ENCODE peak calls at places on chromosomes 1 and 21, in six cellular contexts. One of them, this sample, is unnamed.

GRCh38 chr1:183773456-183773855 is 31.5 kb upstream of the RGL1 start:
- DNase-seq in stimulated activated CD8-positive, alpha-beta memory T cell treated with anti-CD3 and anti-CD28 coated beads, Interleukin-4, amount 100 ng/mL, for 4 hours: no peak
- DNase-seq in uterus: no peak
- DNase-seq in neural progenitor cell: no peak
- DNase-seq in tibial artery: no peak
- DNase-seq in T-helper 2 cell: no peak
- DNase-seq in this sample: no peak

GRCh38 chr1:50123071-50123470 is 14.4 kb downstream of the ELAVL4 start:
- DNase-seq in stimulated activated CD8-positive, alpha-beta memory T cell treated with anti-CD3 and anti-CD28 coated beads, Interleukin-4, amount 100 ng/mL, for 4 hours: no peak
- DNase-seq in uterus: no peak
- DNase-seq in neural progenitor cell: no peak
- DNase-seq in tibial artery: no peak
- DNase-seq in T-helper 2 cell: no peak
- DNase-seq in this sample: no peak

GRCh38 chr1:204979891-204980649 is 62.9 kb upstream of the CNTN2 start:
- DNase-seq in stimulated activated CD8-positive, alpha-beta memory T cell treated with anti-CD3 and anti-CD28 coated beads, Interleukin-4, amount 100 ng/mL, for 4 hours: no peak
- DNase-seq in uterus: no peak
- DNase-seq in neural progenitor cell: no peak
- DNase-seq in tibial artery: no peak
- DNase-seq in T-helper 2 cell: no peak
- DNase-seq in this sample: no peak

GRCh38 chr1:110011527-110012041 is 22.8 kb upstream of the STRIP1 start:
- DNase-seq in stimulated activated CD8-positive, alpha-beta memory T cell treated with anti-CD3 and anti-CD28 coated beads, Interleukin-4, amount 100 ng/mL, for 4 hours: no peak
- DNase-seq in uterus: no peak
- DNase-seq in neural progenitor cell: peak
- DNase-seq in tibial artery: no peak
- DNase-seq in T-helper 2 cell: peak
- DNase-seq in this sample: no peak

GRCh38 chr1:229408458-229409037 is 25.3 kb downstream of the ACTA1 start:
- DNase-seq in stimulated activated CD8-positive, alpha-beta memory T cell treated with anti-CD3 and anti-CD28 coated beads, Interleukin-4, amount 100 ng/mL, for 4 hours: no peak
- DNase-seq in uterus: no peak
- DNase-seq in neural progenitor cell: peak
- DNase-seq in tibial artery: no peak
- DNase-seq in T-helper 2 cell: no peak
- DNase-seq in this sample: no peak

GRCh38 chr1:233341117-233341516 is 13.6 kb downstream of the MAP3K21 start:
- DNase-seq in stimulated activated CD8-positive, alpha-beta memory T cell treated with anti-CD3 and anti-CD28 coated beads, Interleukin-4, amount 100 ng/mL, for 4 hours: no peak
- DNase-seq in uterus: no peak
- DNase-seq in neural progenitor cell: no peak
- DNase-seq in tibial artery: no peak
- DNase-seq in T-helper 2 cell: no peak
- DNase-seq in this sample: no peak

GRCh38 chr1:208577381-208577905 is 333.3 kb upstream of the PLXNA2 start:
- DNase-seq in stimulated activated CD8-positive, alpha-beta memory T cell treated with anti-CD3 and anti-CD28 coated beads, Interleukin-4, amount 100 ng/mL, for 4 hours: no peak
- DNase-seq in uterus: no peak
- DNase-seq in neural progenitor cell: no peak
- DNase-seq in tibial artery: no peak
- DNase-seq in T-helper 2 cell: no peak
- DNase-seq in this sample: no peak

GRCh38 chr1:165854101-165854845 is 26.9 kb downstream of the UCK2 start:
- DNase-seq in stimulated activated CD8-positive, alpha-beta memory T cell treated with anti-CD3 and anti-CD28 coated beads, Interleukin-4, amount 100 ng/mL, for 4 hours: no peak
- DNase-seq in uterus: no peak
- DNase-seq in neural progenitor cell: peak
- DNase-seq in tibial artery: no peak
- DNase-seq in T-helper 2 cell: no peak
- DNase-seq in this sample: no peak

GRCh38 chr1:11918779-11919519 is 7.3 kb downstream of the KIAA2013 start:
- DNase-seq in stimulated activated CD8-positive, alpha-beta memory T cell treated with anti-CD3 and anti-CD28 coated beads, Interleukin-4, amount 100 ng/mL, for 4 hours: no peak
- DNase-seq in uterus: peak
- DNase-seq in neural progenitor cell: no peak
- DNase-seq in tibial artery: peak
- DNase-seq in T-helper 2 cell: no peak
- DNase-seq in this sample: peak

GRCh38 chr1:203544485-203544884 is 50.5 kb downstream of the OPTC start:
- DNase-seq in stimulated activated CD8-positive, alpha-beta memory T cell treated with anti-CD3 and anti-CD28 coated beads, Interleukin-4, amount 100 ng/mL, for 4 hours: no peak
- DNase-seq in uterus: peak
- DNase-seq in neural progenitor cell: no peak
- DNase-seq in tibial artery: no peak
- DNase-seq in T-helper 2 cell: no peak
- DNase-seq in this sample: no peak

GRCh38 chr1:149927056-149927534 is 508 bp downstream of the SF3B4 start:
- DNase-seq in stimulated activated CD8-positive, alpha-beta memory T cell treated with anti-CD3 and anti-CD28 coated beads, Interleukin-4, amount 100 ng/mL, for 4 hours: no peak
- DNase-seq in uterus: no peak
- DNase-seq in neural progenitor cell: no peak
- DNase-seq in tibial artery: no peak
- DNase-seq in T-helper 2 cell: no peak
- DNase-seq in this sample: no peak

GRCh38 chr1:20151906-20152598 is 12.9 kb downstream of the PLA2G2F start:
- DNase-seq in stimulated activated CD8-positive, alpha-beta memory T cell treated with anti-CD3 and anti-CD28 coated beads, Interleukin-4, amount 100 ng/mL, for 4 hours: peak
- DNase-seq in uterus: peak
- DNase-seq in neural progenitor cell: peak
- DNase-seq in tibial artery: peak
- DNase-seq in T-helper 2 cell: peak
- DNase-seq in this sample: peak

GRCh38 chr1:197469620-197470210 is 201.7 kb downstream of the CRB1 start:
- DNase-seq in stimulated activated CD8-positive, alpha-beta memory T cell treated with anti-CD3 and anti-CD28 coated beads, Interleukin-4, amount 100 ng/mL, for 4 hours: no peak
- DNase-seq in uterus: no peak
- DNase-seq in neural progenitor cell: no peak
- DNase-seq in tibial artery: no peak
- DNase-seq in T-helper 2 cell: no peak
- DNase-seq in this sample: no peak

GRCh38 chr1:23417570-23417969 is 7.0 kb downstream of the TCEA3 start:
- DNase-seq in stimulated activated CD8-positive, alpha-beta memory T cell treated with anti-CD3 and anti-CD28 coated beads, Interleukin-4, amount 100 ng/mL, for 4 hours: no peak
- DNase-seq in uterus: no peak
- DNase-seq in neural progenitor cell: no peak
- DNase-seq in tibial artery: no peak
- DNase-seq in T-helper 2 cell: no peak
- DNase-seq in this sample: no peak

GRCh38 chr1:155160128-155160527 is 13.0 kb downstream of the KRTCAP2 start:
- DNase-seq in stimulated activated CD8-positive, alpha-beta memory T cell treated with anti-CD3 and anti-CD28 coated beads, Interleukin-4, amount 100 ng/mL, for 4 hours: no peak
- DNase-seq in uterus: no peak
- DNase-seq in neural progenitor cell: no peak
- DNase-seq in tibial artery: peak
- DNase-seq in T-helper 2 cell: no peak
- DNase-seq in this sample: no peak

GRCh38 chr21:43865471-43866181 is 603 bp downstream of the AGPAT3 start:
- DNase-seq in stimulated activated CD8-positive, alpha-beta memory T cell treated with anti-CD3 and anti-CD28 coated beads, Interleukin-4, amount 100 ng/mL, for 4 hours: peak
- DNase-seq in uterus: peak
- DNase-seq in neural progenitor cell: peak
- DNase-seq in tibial artery: peak
- DNase-seq in T-helper 2 cell: peak
- DNase-seq in this sample: no peak

GRCh38 chr21:39397651-39398385 is 47.8 kb downstream of the LCA5L start:
- DNase-seq in stimulated activated CD8-positive, alpha-beta memory T cell treated with anti-CD3 and anti-CD28 coated beads, Interleukin-4, amount 100 ng/mL, for 4 hours: no peak
- DNase-seq in uterus: no peak
- DNase-seq in neural progenitor cell: no peak
- DNase-seq in tibial artery: no peak
- DNase-seq in T-helper 2 cell: no peak
- DNase-seq in this sample: no peak

GRCh38 chr1:32773018-32773763 is 44.0 kb downstream of the YARS1 start:
- DNase-seq in stimulated activated CD8-positive, alpha-beta memory T cell treated with anti-CD3 and anti-CD28 coated beads, Interleukin-4, amount 100 ng/mL, for 4 hours: peak
- DNase-seq in uterus: peak
- DNase-seq in neural progenitor cell: peak
- DNase-seq in tibial artery: peak
- DNase-seq in T-helper 2 cell: peak
- DNase-seq in this sample: peak

GRCh38 chr1:117671781-117672501 is 66.1 kb downstream of the TENT5C start:
- DNase-seq in stimulated activated CD8-positive, alpha-beta memory T cell treated with anti-CD3 and anti-CD28 coated beads, Interleukin-4, amount 100 ng/mL, for 4 hours: no peak
- DNase-seq in uterus: peak
- DNase-seq in neural progenitor cell: peak
- DNase-seq in tibial artery: peak
- DNase-seq in T-helper 2 cell: no peak
- DNase-seq in this sample: no peak

GRCh38 chr21:45146801-45147200 is 72.4 kb downstream of the ADARB1 start:
- DNase-seq in stimulated activated CD8-positive, alpha-beta memory T cell treated with anti-CD3 and anti-CD28 coated beads, Interleukin-4, amount 100 ng/mL, for 4 hours: no peak
- DNase-seq in uterus: no peak
- DNase-seq in neural progenitor cell: no peak
- DNase-seq in tibial artery: no peak
- DNase-seq in T-helper 2 cell: no peak
- DNase-seq in this sample: no peak

GRCh38 chr1:171254859-171255258 is 6.6 kb downstream of the FMO1 start:
- DNase-seq in stimulated activated CD8-positive, alpha-beta memory T cell treated with anti-CD3 and anti-CD28 coated beads, Interleukin-4, amount 100 ng/mL, for 4 hours: no peak
- DNase-seq in uterus: no peak
- DNase-seq in neural progenitor cell: no peak
- DNase-seq in tibial artery: no peak
- DNase-seq in T-helper 2 cell: no peak
- DNase-seq in this sample: no peak

GRCh38 chr1:116333171-116334014 is 39.7 kb upstream of the ATP1A1 start:
- DNase-seq in stimulated activated CD8-positive, alpha-beta memory T cell treated with anti-CD3 and anti-CD28 coated beads, Interleukin-4, amount 100 ng/mL, for 4 hours: no peak
- DNase-seq in uterus: no peak
- DNase-seq in neural progenitor cell: no peak
- DNase-seq in tibial artery: no peak
- DNase-seq in T-helper 2 cell: no peak
- DNase-seq in this sample: no peak

GRCh38 chr1:177914603-177915002 is 55.3 kb downstream of the SEC16B start:
- DNase-seq in stimulated activated CD8-positive, alpha-beta memory T cell treated with anti-CD3 and anti-CD28 coated beads, Interleukin-4, amount 100 ng/mL, for 4 hours: no peak
- DNase-seq in uterus: no peak
- DNase-seq in neural progenitor cell: no peak
- DNase-seq in tibial artery: no peak
- DNase-seq in T-helper 2 cell: no peak
- DNase-seq in this sample: no peak

GRCh38 chr1:182552527-182552926 is 36.5 kb downstream of the RNASEL start:
- DNase-seq in stimulated activated CD8-positive, alpha-beta memory T cell treated with anti-CD3 and anti-CD28 coated beads, Interleukin-4, amount 100 ng/mL, for 4 hours: no peak
- DNase-seq in uterus: no peak
- DNase-seq in neural progenitor cell: no peak
- DNase-seq in tibial artery: no peak
- DNase-seq in T-helper 2 cell: no peak
- DNase-seq in this sample: no peak

GRCh38 chr1:246537441-246537840 is 28.6 kb downstream of the TFB2M start:
- DNase-seq in stimulated activated CD8-positive, alpha-beta memory T cell treated with anti-CD3 and anti-CD28 coated beads, Interleukin-4, amount 100 ng/mL, for 4 hours: no peak
- DNase-seq in uterus: no peak
- DNase-seq in neural progenitor cell: no peak
- DNase-seq in tibial artery: no peak
- DNase-seq in T-helper 2 cell: no peak
- DNase-seq in this sample: peak

GRCh38 chr21:43917515-43918384 is 52.7 kb downstream of the AGPAT3 start:
- DNase-seq in stimulated activated CD8-positive, alpha-beta memory T cell treated with anti-CD3 and anti-CD28 coated beads, Interleukin-4, amount 100 ng/mL, for 4 hours: no peak
- DNase-seq in uterus: no peak
- DNase-seq in neural progenitor cell: no peak
- DNase-seq in tibial artery: no peak
- DNase-seq in T-helper 2 cell: no peak
- DNase-seq in this sample: no peak

GRCh38 chr1:38730511-38731397 is 128.8 kb downstream of the RRAGC start:
- DNase-seq in stimulated activated CD8-positive, alpha-beta memory T cell treated with anti-CD3 and anti-CD28 coated beads, Interleukin-4, amount 100 ng/mL, for 4 hours: no peak
- DNase-seq in uterus: no peak
- DNase-seq in neural progenitor cell: no peak
- DNase-seq in tibial artery: no peak
- DNase-seq in T-helper 2 cell: no peak
- DNase-seq in this sample: no peak

GRCh38 chr1:84282780-84283333 is 18.7 kb upstream of the SAMD13 start:
- DNase-seq in stimulated activated CD8-positive, alpha-beta memory T cell treated with anti-CD3 and anti-CD28 coated beads, Interleukin-4, amount 100 ng/mL, for 4 hours: no peak
- DNase-seq in uterus: no peak
- DNase-seq in neural progenitor cell: no peak
- DNase-seq in tibial artery: no peak
- DNase-seq in T-helper 2 cell: no peak
- DNase-seq in this sample: no peak

GRCh38 chr1:54287821-54288220 is 87.9 kb downstream of the MRPL37 start:
- DNase-seq in stimulated activated CD8-positive, alpha-beta memory T cell treated with anti-CD3 and anti-CD28 coated beads, Interleukin-4, amount 100 ng/mL, for 4 hours: no peak
- DNase-seq in uterus: no peak
- DNase-seq in neural progenitor cell: no peak
- DNase-seq in tibial artery: peak
- DNase-seq in T-helper 2 cell: no peak
- DNase-seq in this sample: no peak

GRCh38 chr1:200129480-200129879 is 102.0 kb downstream of the NR5A2 start:
- DNase-seq in stimulated activated CD8-positive, alpha-beta memory T cell treated with anti-CD3 and anti-CD28 coated beads, Interleukin-4, amount 100 ng/mL, for 4 hours: no peak
- DNase-seq in uterus: no peak
- DNase-seq in neural progenitor cell: no peak
- DNase-seq in tibial artery: no peak
- DNase-seq in T-helper 2 cell: no peak
- DNase-seq in this sample: no peak

GRCh38 chr1:203462878-203463277 is 12.7 kb upstream of the PRELP start:
- DNase-seq in stimulated activated CD8-positive, alpha-beta memory T cell treated with anti-CD3 and anti-CD28 coated beads, Interleukin-4, amount 100 ng/mL, for 4 hours: no peak
- DNase-seq in uterus: peak
- DNase-seq in neural progenitor cell: no peak
- DNase-seq in tibial artery: peak
- DNase-seq in T-helper 2 cell: no peak
- DNase-seq in this sample: peak

GRCh38 chr1:162942903-162943567 is 82.1 kb upstream of the CCDC190 start:
- DNase-seq in stimulated activated CD8-positive, alpha-beta memory T cell treated with anti-CD3 and anti-CD28 coated beads, Interleukin-4, amount 100 ng/mL, for 4 hours: no peak
- DNase-seq in uterus: no peak
- DNase-seq in neural progenitor cell: no peak
- DNase-seq in tibial artery: no peak
- DNase-seq in T-helper 2 cell: no peak
- DNase-seq in this sample: no peak

GRCh38 chr1:208149776-208150514 is 94.2 kb downstream of the PLXNA2 start:
- DNase-seq in stimulated activated CD8-positive, alpha-beta memory T cell treated with anti-CD3 and anti-CD28 coated beads, Interleukin-4, amount 100 ng/mL, for 4 hours: no peak
- DNase-seq in uterus: no peak
- DNase-seq in neural progenitor cell: peak
- DNase-seq in tibial artery: peak
- DNase-seq in T-helper 2 cell: no peak
- DNase-seq in this sample: no peak

GRCh38 chr1:245245021-245245667 is 90.4 kb downstream of the KIF26B start:
- DNase-seq in stimulated activated CD8-positive, alpha-beta memory T cell treated with anti-CD3 and anti-CD28 coated beads, Interleukin-4, amount 100 ng/mL, for 4 hours: no peak
- DNase-seq in uterus: no peak
- DNase-seq in neural progenitor cell: no peak
- DNase-seq in tibial artery: no peak
- DNase-seq in T-helper 2 cell: no peak
- DNase-seq in this sample: no peak

GRCh38 chr1:201085902-201086735 is 26.1 kb downstream of the CACNA1S start:
- DNase-seq in stimulated activated CD8-positive, alpha-beta memory T cell treated with anti-CD3 and anti-CD28 coated beads, Interleukin-4, amount 100 ng/mL, for 4 hours: no peak
- DNase-seq in uterus: peak
- DNase-seq in neural progenitor cell: peak
- DNase-seq in tibial artery: no peak
- DNase-seq in T-helper 2 cell: no peak
- DNase-seq in this sample: no peak

GRCh38 chr21:37800496-37801061 is 115.7 kb downstream of the KCNJ6 start:
- DNase-seq in stimulated activated CD8-positive, alpha-beta memory T cell treated with anti-CD3 and anti-CD28 coated beads, Interleukin-4, amount 100 ng/mL, for 4 hours: no peak
- DNase-seq in uterus: no peak
- DNase-seq in neural progenitor cell: no peak
- DNase-seq in tibial artery: no peak
- DNase-seq in T-helper 2 cell: no peak
- DNase-seq in this sample: no peak

This sample was measured in lower leg skin.